ENCODE peak calls at places on chromosome 18, in eight cellular contexts. Y, W, H, J, Z, X, L and N are unnamed samples. For H3K4me1, the result is how much of the 10 kb centered on the place peaks cover.

GRCh38 chr18:51153659-51154371 is 43.7 kb downstream of the MEX3C start:
- DNase-seq in Y (no peak), W (no peak), H (no peak), J (no peak), Z (peak), X (no peak), L (peak), N (no peak)

GRCh38 chr18:55768255-55768654 is 180.3 kb upstream of the TCF4 start:
- DNase-seq in Y (no peak), W (no peak), H (no peak), J (no peak), Z (no peak), X (no peak), L (no peak), N (no peak)

GRCh38 chr18:61901334-61901986 is 8.7 kb upstream of the RNF152 start:
- DNase-seq in Y (peak), W (peak), H (peak), J (peak), Z (no peak), X (peak), L (no peak), N (peak)

GRCh38 chr18:25873833-25874232 is 216.6 kb downstream of the SS18 start:
- DNase-seq in Y (no peak), W (no peak), H (peak), J (no peak), Z (no peak), X (no peak), L (no peak), N (no peak)

GRCh38 chr18:36187138-36187825 is at the start of gene MOCOS:
- DNase-seq in Y (peak), W (peak), H (no peak), J (peak), Z (peak), X (peak), L (peak), N (peak)

GRCh38 chr18:26103579-26103978 is 13.2 kb upstream of the SS18 start:
- DNase-seq in Y (no peak), W (peak), H (no peak), J (no peak), Z (no peak), X (peak), L (no peak), N (no peak)

GRCh38 chr18:67266591-67267237 is 249.8 kb downstream of the DSEL start:
- DNase-seq in Y (peak), W (no peak), H (peak), J (no peak), Z (no peak), X (peak), L (no peak), N (no peak)

GRCh38 chr18:78814321-78814720 is 165.3 kb upstream of the SALL3 start:
- DNase-seq in Y (no peak), W (peak), H (no peak), J (no peak), Z (no peak), X (no peak), L (peak), N (no peak)

GRCh38 chr18:79583984-79584401 is 95.6 kb upstream of the CTDP1 start:
- DNase-seq in Y (no peak), W (no peak), H (no peak), J (no peak), Z (peak), X (no peak), L (peak), N (no peak)

GRCh38 chr18:43665239-43665788 is 388.0 kb upstream of the SYT4 start:
- DNase-seq in Y (peak), W (no peak), H (peak), J (no peak), Z (no peak), X (peak), L (no peak), N (no peak)

GRCh38 chr18:64720781-64721464 is 572.0 kb upstream of the LINC00305 start:
- DNase-seq in Y (no peak), W (no peak), H (no peak), J (peak), Z (no peak), X (peak), L (no peak), N (no peak)

GRCh38 chr18:49985246-49985645 is 171.9 kb upstream of the ACAA2 start:
- DNase-seq in Y (no peak), W (no peak), H (no peak), J (no peak), Z (no peak), X (no peak), L (no peak), N (no peak)

GRCh38 chr18:49476664-49477411 is 10.2 kb downstream of the C18orf32 start:
- DNase-seq in Y (peak), W (peak), H (peak), J (no peak), Z (no peak), X (peak), L (no peak), N (no peak)

GRCh38 chr18:31683968-31684278 is 458 bp downstream of the B4GALT6 start:
- DNase-seq in Y (no peak), W (no peak), H (no peak), J (no peak), Z (no peak), X (no peak), L (no peak), N (no peak)

GRCh38 chr18:46343940-46344372 is 239.8 kb downstream of the HAUS1 start:
- DNase-seq in Y (no peak), W (peak), H (no peak), J (no peak), Z (peak), X (peak), L (peak), N (peak)

GRCh38 chr18:3269900-3270299 is 8.0 kb downstream of the MYL12B start:
- DNase-seq in Y (no peak), W (no peak), H (no peak), J (no peak), Z (no peak), X (no peak), L (no peak), N (no peak)

GRCh38 chr18:45106331-45106774 is 425.7 kb downstream of the SETBP1 start:
- DNase-seq in Y (peak), W (no peak), H (peak), J (no peak), Z (no peak), X (peak), L (no peak), N (no peak)

GRCh38 chr18:58996131-58996632 is 131.5 kb downstream of the ZNF532 start:
- DNase-seq in Y (peak), W (no peak), H (peak), J (no peak), Z (no peak), X (peak), L (no peak), N (no peak)

GRCh38 chr18:79693561-79694205 is 14.1 kb downstream of the CTDP1 start:
- DNase-seq in Y (no peak), W (no peak), H (no peak), J (no peak), Z (no peak), X (no peak), L (peak), N (no peak)

GRCh38 chr18:48827321-48828200 is 123.2 kb downstream of the SMAD7 start:
- DNase-seq in Y (no peak), W (no peak), H (peak), J (no peak), Z (peak), X (no peak), L (peak), N (peak)

GRCh38 chr18:68234115-68234514 is 480.8 kb downstream of the TMX3 start:
- DNase-seq in Y (no peak), W (no peak), H (peak), J (no peak), Z (no peak), X (no peak), L (no peak), N (no peak)

GRCh38 chr18:12410121-12410520 is 2.4 kb downstream of the PRELID3A start:
- DNase-seq in Y (no peak), W (no peak), H (peak), J (no peak), Z (no peak), X (no peak), L (peak), N (no peak)
- H3K4me1 ChIP-seq in Y (half or more), W (under half), H (under half), J (under half), Z (under half), X (under half), L (under half), N (under half)

DNA sequence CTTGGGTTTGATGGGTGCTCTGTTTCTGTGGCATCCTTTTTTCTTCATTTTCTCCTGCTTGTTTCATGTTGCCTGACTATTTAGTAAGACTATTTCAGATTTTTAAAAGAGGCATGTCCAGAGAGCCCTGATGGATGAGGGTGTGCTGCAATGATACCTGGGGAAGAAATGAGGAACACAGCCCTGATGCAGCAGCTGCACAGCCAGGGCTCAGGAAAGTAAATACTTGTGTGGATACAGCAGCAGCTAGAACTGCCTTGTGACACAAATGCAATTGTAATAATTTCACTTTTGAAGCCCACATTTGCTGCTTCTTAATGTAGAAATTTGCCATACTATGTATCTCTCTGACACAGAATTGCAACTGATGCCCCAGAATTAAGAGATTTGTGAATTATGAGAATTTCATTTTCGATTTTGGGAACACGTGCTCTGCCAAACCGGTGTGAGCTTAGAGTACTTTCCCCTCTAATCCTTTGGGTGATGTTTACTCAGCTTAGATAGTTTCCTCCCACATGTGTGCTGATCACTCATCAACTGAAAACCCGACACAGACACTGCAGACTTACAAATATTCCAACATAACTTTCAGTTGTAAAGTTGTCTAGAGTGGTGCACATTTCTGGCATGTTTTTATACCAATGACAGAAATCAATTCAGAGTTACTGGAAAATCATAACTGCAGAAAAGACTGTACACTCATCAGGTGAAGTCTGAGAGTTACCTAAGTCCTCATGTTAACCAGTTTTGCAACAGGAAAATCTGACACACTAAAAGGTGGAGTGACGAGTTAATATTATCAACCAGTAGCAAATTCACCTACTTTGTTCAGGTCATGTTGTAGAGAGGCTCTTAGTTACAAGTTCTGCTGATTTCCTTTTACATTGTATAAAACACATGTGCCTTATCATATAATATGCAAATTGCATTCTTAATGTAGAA is 383.4 kb downstream of the CBLN2 start:
- DNase-seq in Y (no peak), W (no peak), H (no peak), J (no peak), Z (no peak), X (peak), L (no peak), N (no peak)
- H3K4me1 ChIP-seq in Y (under half), W (under half), H (under half), J (under half), Z (under half), X (under half), L (under half), N (under half)

GRCh38 chr18:63099848-63100625 is 219.5 kb downstream of the BCL2 start:
- DNase-seq in Y (no peak), W (peak), H (no peak), J (peak), Z (peak), X (no peak), L (peak), N (no peak)

GRCh38 chr18:63100626-63100900 is 219.0 kb downstream of the BCL2 start:
- DNase-seq in Y (no peak), W (no peak), H (no peak), J (no peak), Z (no peak), X (no peak), L (no peak), N (no peak)

GRCh38 chr18:63105636-63106316 is 213.8 kb downstream of the BCL2 start:
- DNase-seq in Y (no peak), W (no peak), H (no peak), J (no peak), Z (no peak), X (no peak), L (no peak), N (no peak)

GRCh38 chr18:63101811-63102210 is 217.8 kb downstream of the BCL2 start:
- DNase-seq in Y (no peak), W (no peak), H (no peak), J (no peak), Z (no peak), X (no peak), L (no peak), N (no peak)

GRCh38 chr18:63102941-63103744 is 216.4 kb downstream of the BCL2 start:
- DNase-seq in Y (no peak), W (no peak), H (no peak), J (no peak), Z (no peak), X (no peak), L (no peak), N (no peak)
- H3K4me1 ChIP-seq in Y (under half), W (under half), H (under half), J (under half), Z (under half), X (under half), L (under half), N (under half)

GRCh38 chr18:23939366-23939765 is 75.2 kb upstream of the TTC39C start:
- DNase-seq in Y (no peak), W (no peak), H (no peak), J (no peak), Z (no peak), X (no peak), L (no peak), N (no peak)
- H3K4me1 ChIP-seq in Y (under half), W (under half), H (under half), J (under half), Z (under half), X (under half), L (under half), N (under half)